ENCODE peak calls at places on chromosomes 6 and 20, in nine cellular contexts. D, Y, O, Z, A, G, H, Q and S are unnamed samples.

GRCh38 chr20:53763707-53764415 is 170.2 kb upstream of the ZNF217 start:
- DNase-seq in D (no peak), A (no peak), H (no peak), O (no peak), Q (peak; percentile 79), G (no peak), Y (peak; percentile 58), Z (no peak), S (no peak)

GRCh38 chr6:766625-767024 is 73.7 kb upstream of the EXOC2 start:
- DNase-seq in O (no peak), H (no peak), Q (no peak), Z (no peak), A (no peak), G (no peak), D (no peak), Y (no peak), S (no peak)

GRCh38 chr6:133837801-133838349 is 51.0 kb upstream of the TCF21 start:
- DNase-seq in D (no peak), G (no peak), H (peak; percentile 80), Q (peak; percentile 82), A (peak; percentile 36), Z (no peak), O (peak; percentile 32), Y (no peak), S (no peak)

GRCh38 chr6:167663784-167664432 is 162.8 kb upstream of the AFDN start:
- DNase-seq in H (peak; percentile 60), Y (no peak), A (no peak), Q (no peak), D (no peak), O (no peak), Z (no peak), G (no peak), S (no peak)

GRCh38 chr6:56145616-56146015 is 101.8 kb downstream of the COL21A1 start:
- DNase-seq in A (no peak), O (no peak), Q (no peak), Z (no peak), G (no peak), D (no peak), Y (no peak), H (no peak), S (no peak)

GRCh38 chr6:138804986-138805385 is 9.1 kb downstream of the ECT2L start:
- DNase-seq in Z (no peak), Q (no peak), D (no peak), Y (peak; percentile 13), O (no peak), A (no peak), H (no peak), G (no peak), S (no peak)

GRCh38 chr6:31727034-31727716 is 1.9 kb downstream of the DDAH2 start:
- DNase-seq in D (peak; percentile 48), G (no peak), A (no peak), O (no peak), H (peak; percentile 88), Z (peak; percentile 69), Q (no peak), Y (no peak), S (no peak)

GRCh38 chr6:89989742-89990141 is 95.5 kb downstream of the GJA10 start:
- DNase-seq in Z (no peak), Y (peak; percentile 94), O (no peak), G (no peak), Q (no peak), D (no peak), H (no peak), A (no peak), S (no peak)

GRCh38 chr6:53503060-53503459 is 41.8 kb downstream of the GCLC start:
- DNase-seq in Y (no peak), G (no peak), Q (no peak), A (no peak), H (no peak), D (no peak), Z (no peak), O (no peak), S (no peak)

GRCh38 chr6:53499094-53499493 is 45.8 kb downstream of the GCLC start:
- DNase-seq in Z (no peak), O (no peak), D (no peak), H (no peak), G (no peak), Q (no peak), Y (no peak), A (no peak), S (no peak)

GRCh38 chr6:53500095-53500494 is 44.8 kb downstream of the GCLC start:
- DNase-seq in O (no peak), H (no peak), Y (no peak), Q (no peak), G (no peak), A (no peak), D (no peak), Z (no peak), S (no peak)

GRCh38 chr6:53506872-53507271 is 38.0 kb downstream of the GCLC start:
- DNase-seq in O (no peak), Q (no peak), Y (no peak), D (no peak), A (no peak), H (no peak), Z (no peak), G (no peak), S (no peak)

GRCh38 chr6:53504438-53505030 is 40.4 kb downstream of the GCLC start:
- DNase-seq in A (no peak), D (no peak), H (no peak), O (no peak), Z (no peak), G (no peak), Q (no peak), Y (no peak), S (no peak)
- H3K36me3 ChIP-seq in A (no peaks in the 10 kb centered on the region), D (peaks cover 100% of the 10 kb centered on the region), H (peaks cover 100% of the 10 kb centered on the region), O (no peaks in the 10 kb centered on the region), Z (peaks cover 63% of the 10 kb centered on the region), G (no peaks in the 10 kb centered on the region), Q (peaks cover 27% of the 10 kb centered on the region), Y (peaks cover 37% of the 10 kb centered on the region), S (no peaks in the 10 kb centered on the region)

GRCh38 chr6:147911686-147912085 is 403.2 kb downstream of the SAMD5 start:
- DNase-seq in Q (no peak), A (no peak), Y (no peak), H (no peak), Z (no peak), D (no peak), G (no peak), O (no peak), S (no peak)
- TF ChIP-seq POLR2A in Q (no peak), A (no peak), Y (no peak), H (no peak), Z (no peak), D (no peak), G (no peak), O (no peak), S (no peak)

GRCh38 chr6:36599791-36600209 is 5.6 kb downstream of the SRSF3 start:
- DNase-seq in H (peak; percentile 78), A (peak; percentile 46), O (no peak), Y (peak; percentile 40), D (peak; percentile 47), G (peak; percentile 58), Q (peak; percentile 50), Z (peak; percentile 33), S (no peak)

GRCh38 chr6:36598326-36598725 is 4.2 kb downstream of the SRSF3 start:
- DNase-seq in H (no peak), Y (no peak), O (no peak), G (no peak), D (no peak), Z (peak; percentile 10), Q (no peak), A (no peak), S (no peak)

GRCh38 chr6:36596359-36596758 is 2.2 kb downstream of the SRSF3 start:
- DNase-seq in Z (no peak), H (no peak), G (no peak), O (no peak), A (no peak), D (no peak), Q (no peak), Y (no peak), S (no peak)

GRCh38 chr6:36598739-36599318 is 4.7 kb downstream of the SRSF3 start:
- DNase-seq in D (no peak), Y (no peak), O (no peak), Z (peak; percentile 9), Q (no peak), A (peak; percentile 1), H (no peak), G (no peak), S (no peak)

GRCh38 chr6:36597775-36598174 is 3.6 kb downstream of the SRSF3 start:
- DNase-seq in D (no peak), H (no peak), Z (peak; percentile 5), O (no peak), Q (no peak), Y (no peak), A (no peak), G (no peak), S (no peak)
- H3K36me3 ChIP-seq in D (peaks cover 63% of the 10 kb centered on the region), H (peaks cover 63% of the 10 kb centered on the region), Z (peaks cover 62% of the 10 kb centered on the region), O (no peaks in the 10 kb centered on the region), Q (peaks cover 12% of the 10 kb centered on the region), Y (peaks cover 47% of the 10 kb centered on the region), A (no peaks in the 10 kb centered on the region), G (peaks cover 8% of the 10 kb centered on the region), S (peaks cover 60% of the 10 kb centered on the region)

GRCh38 chr20:51381557-51381956 is 161.0 kb downstream of the NFATC2 start:
- DNase-seq in O (no peak), Z (no peak), Q (no peak), G (no peak), Y (no peak), A (no peak), H (peak; percentile 54), D (no peak), S (no peak)

GRCh38 chr20:51380401-51381385 is 161.8 kb downstream of the NFATC2 start:
- DNase-seq in O (no peak), G (no peak), H (peak; percentile 72), D (no peak), Y (no peak), Z (no peak), Q (no peak), A (no peak), S (no peak)

GRCh38 chr20:51378171-51378928 is 164.2 kb downstream of the NFATC2 start:
- DNase-seq in Y (no peak), D (no peak), A (no peak), G (no peak), O (no peak), H (peak; percentile 67), Z (no peak), Q (no peak), S (no peak)

GRCh38 chr20:51382111-51382985 is 160.2 kb downstream of the NFATC2 start:
- DNase-seq in Y (no peak), Z (no peak), G (no peak), H (peak; percentile 23), D (no peak), O (no peak), A (no peak), Q (no peak), S (no peak)

DNA sequence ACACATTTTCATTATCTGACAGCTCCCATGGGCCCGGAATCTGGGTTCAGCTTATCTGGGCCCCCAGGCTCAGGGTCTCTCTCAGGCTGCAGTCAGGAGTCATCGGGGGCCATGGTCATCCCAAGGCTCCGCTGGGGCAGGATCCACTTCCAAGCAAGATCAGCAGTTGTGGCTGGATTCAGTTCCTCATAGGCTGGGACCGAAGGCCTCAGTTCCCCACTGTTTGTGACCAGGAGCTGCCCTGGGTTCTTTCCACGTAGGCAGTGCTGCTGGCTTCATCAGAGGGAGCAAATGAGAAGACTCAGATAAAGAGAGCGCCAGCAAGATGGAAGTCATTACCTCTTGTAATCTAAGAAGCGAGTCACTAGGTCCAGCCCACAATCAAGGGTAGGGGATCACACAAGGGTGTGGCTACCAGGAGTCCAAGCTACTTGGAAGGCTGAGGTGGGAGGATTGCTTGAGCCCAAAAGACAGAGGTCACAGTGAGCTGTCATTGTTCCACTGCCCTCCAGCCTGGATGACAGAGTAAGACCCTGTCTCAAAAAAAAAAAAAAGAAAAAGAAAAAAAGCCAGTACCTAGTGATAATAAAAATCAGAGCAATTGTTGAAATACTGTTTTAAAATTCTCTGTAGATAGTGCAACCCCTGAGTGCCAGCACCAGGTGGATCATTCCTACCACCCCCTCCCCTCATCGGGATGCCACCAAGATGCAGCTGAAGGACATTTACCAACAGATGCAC is 162.7 kb downstream of the NFATC2 start:
- DNase-seq in O (no peak), Q (no peak), H (peak; percentile 61), Y (no peak), Z (no peak), A (no peak), G (no peak), D (no peak), S (no peak)
- TF ChIP-seq POLR2A in O (no peak), Q (no peak), H (no peak), Y (no peak), Z (no peak), A (no peak), G (no peak), D (no peak), S (no peak)